ENCODE peak calls at places on chromosomes 12 and 14, in nine cellular contexts. G is activated CD4-positive, alpha-beta T cell treated with anti-CD3 and anti-CD28 coated beads for 36 hours; A is body of pancreas; E is NCI-H1105; S is activated T-cell treated with anti-CD3 and anti-CD28 coated beads, Interleukin-2, amount 50 U/mL, for 72 hours; C is anterior cingulate cortex; H is IMR-90; X is stimulated activated CD4-positive, alpha-beta T cell treated with anti-CD3 and anti-CD28 coated beads, Interleukin-4, amount 100 ng/mL, for 24 hours; Y is NCI-H2081. Z is an unnamed sample.

GRCh38 chr14:92846162-92846897 is 52.2 kb downstream of the GOLGA5 start:
- DNase-seq in G (peak; percentile 48), A (peak; percentile 62), E (no peak), S (peak; percentile 37), C (no peak), H (peak; percentile 82), X (peak; percentile 29), Y (no peak), Z (no peak)

GRCh38 chr12:132390287-132391076 is 61.1 kb upstream of the GALNT9 start:
- DNase-seq in G (no peak), A (no peak), E (no peak), S (no peak), C (no peak), H (no peak), X (no peak), Y (no peak), Z (no peak)

GRCh38 chr14:39884091-39884490 is 451.9 kb upstream of the FBXO33 start:
- DNase-seq in G (no peak), A (no peak), E (no peak), S (no peak), C (no peak), H (no peak), X (no peak), Y (no peak), Z (no peak)

GRCh38 chr14:36173161-36173560 is 3.4 kb downstream of the PTCSC3 start:
- DNase-seq in G (no peak), A (no peak), E (no peak), S (no peak), C (no peak), H (no peak), X (no peak), Y (no peak), Z (no peak)

GRCh38 chr12:19200261-19200660 is 70.7 kb downstream of the PLEKHA5 start:
- DNase-seq in G (no peak), A (no peak), E (no peak), S (no peak), C (no peak), H (peak; percentile 73), X (no peak), Y (no peak), Z (no peak)

GRCh38 chr12:66191547-66192126 is 2.6 kb downstream of the IRAK3 start:
- DNase-seq in G (no peak), A (no peak), E (no peak), S (no peak), C (no peak), H (no peak), X (no peak), Y (peak; percentile 61), Z (peak; percentile 52)

GRCh38 chr12:120276734-120277133 is 11.2 kb upstream of the PXN start:
- DNase-seq in G (no peak), A (no peak), E (no peak), S (no peak), C (no peak), H (peak; percentile 63), X (no peak), Y (no peak), Z (no peak)

GRCh38 chr12:21065845-21066244 is 65.1 kb upstream of the SLCO1B1 start:
- DNase-seq in G (no peak), A (peak; percentile 14), E (no peak), S (no peak), C (no peak), H (no peak), X (no peak), Y (peak; percentile 49), Z (peak; percentile 7)

GRCh38 chr14:95953111-95953724 is 76.6 kb downstream of the TUNAR start:
- DNase-seq in G (no peak), A (no peak), E (no peak), S (no peak), C (no peak), H (no peak), X (no peak), Y (no peak), Z (no peak)

GRCh38 chr12:42915426-42915825 is 325.9 kb upstream of the PRICKLE1 start:
- DNase-seq in G (no peak), A (no peak), E (no peak), S (no peak), C (no peak), H (no peak), X (no peak), Y (no peak), Z (no peak)

GRCh38 chr12:14910090-14910915 is 24.6 kb upstream of the MGP start:
- DNase-seq in G (peak; percentile 73), A (no peak), E (no peak), S (peak; percentile 62), C (no peak), H (peak; percentile 19), X (peak; percentile 44), Y (no peak), Z (no peak)

GRCh38 chr14:55500219-55500701 is 59.8 kb upstream of the TBPL2 start:
- DNase-seq in G (no peak), A (peak; percentile 35), E (no peak), S (no peak), C (no peak), H (no peak), X (no peak), Y (peak; percentile 21), Z (no peak)

GRCh38 chr12:51766067-51766466 is 82.5 kb downstream of the FIGNL2 start:
- DNase-seq in G (no peak), A (no peak), E (no peak), S (no peak), C (no peak), H (no peak), X (no peak), Y (no peak), Z (no peak)

GRCh38 chr12:99745106-99745505 is 97.6 kb downstream of the GARIN6 start:
- DNase-seq in G (no peak), A (no peak), E (no peak), S (no peak), C (no peak), H (no peak), X (no peak), Y (no peak), Z (no peak)

GRCh38 chr12:14207946-14208612 is 157.4 kb upstream of the ATF7IP start:
- DNase-seq in G (no peak), A (peak; percentile 54), E (no peak), S (no peak), C (no peak), H (no peak), X (no peak), Y (no peak), Z (peak; percentile 33)

GRCh38 chr12:68113644-68114043 is 45.9 kb downstream of the IFNG start:
- DNase-seq in G (peak; percentile 72), A (no peak), E (peak; percentile 2), S (peak; percentile 64), C (no peak), H (no peak), X (peak; percentile 51), Y (peak; percentile 15), Z (peak; percentile 18)

GRCh38 chr14:46840971-46841729 is 189.6 kb upstream of the RPL10L start:
- DNase-seq in G (no peak), A (no peak), E (peak; percentile 27), S (no peak), C (no peak), H (no peak), X (no peak), Y (peak; percentile 35), Z (no peak)

GRCh38 chr12:3315201-3315661 is 175.8 kb upstream of the PRMT8 start:
- DNase-seq in G (no peak), A (peak; percentile 91), E (peak; percentile 87), S (no peak), C (no peak), H (peak; percentile 81), X (no peak), Y (peak; percentile 95), Z (no peak)

GRCh38 chr14:28773917-28774691 is 7.5 kb downstream of the FOXG1 start:
- DNase-seq in G (peak; percentile 16), A (peak; percentile 19), E (peak; percentile 55), S (no peak), C (peak; percentile 66), H (peak; percentile 30), X (no peak), Y (peak; percentile 73), Z (peak; percentile 60)

GRCh38 chr12:56644654-56645053 is 1.1 kb downstream of the ATP5F1B start:
- DNase-seq in G (no peak), A (no peak), E (no peak), S (no peak), C (no peak), H (no peak), X (no peak), Y (no peak), Z (no peak)

GRCh38 chr12:85835810-85836715 is at the start of gene RASSF9:
- DNase-seq in G (no peak), A (peak; percentile 82), E (no peak), S (no peak), C (no peak), H (peak; percentile 43), X (no peak), Y (no peak), Z (peak; percentile 34)

GRCh38 chr12:27672654-27673053 is 23.6 kb upstream of the REP15 start:
- DNase-seq in G (no peak), A (no peak), E (no peak), S (no peak), C (no peak), H (no peak), X (no peak), Y (no peak), Z (no peak)

GRCh38 chr12:124405592-124405991 is 110.7 kb downstream of the RFLNA start:
- DNase-seq in G (no peak), A (no peak), E (no peak), S (no peak), C (no peak), H (no peak), X (no peak), Y (no peak), Z (no peak)

GRCh38 chr12:42587564-42588307 is 1.8 kb downstream of the PRICKLE1 start:
- DNase-seq in G (no peak), A (no peak), E (no peak), S (no peak), C (no peak), H (peak; percentile 16), X (no peak), Y (peak; percentile 24), Z (no peak)

GRCh38 chr12:124868252-124868965 is 4.7 kb upstream of the SCARB1 start:
- DNase-seq in G (no peak), A (no peak), E (no peak), S (no peak), C (no peak), H (no peak), X (no peak), Y (no peak), Z (no peak)

GRCh38 chr14:68199465-68200145 is 380.0 kb downstream of the RAD51B start:
- DNase-seq in G (no peak), A (peak; percentile 22), E (no peak), S (no peak), C (no peak), H (no peak), X (no peak), Y (no peak), Z (no peak)

GRCh38 chr12:77010637-77011548 is 54.5 kb downstream of the E2F7 start:
- DNase-seq in G (peak; percentile 85), A (peak; percentile 63), E (peak; percentile 71), S (peak; percentile 70), C (peak; percentile 48), H (peak; percentile 89), X (peak; percentile 74), Y (peak; percentile 87), Z (peak; percentile 59)

GRCh38 chr12:50221228-50222008 is 54.2 kb upstream of the CERS5 start:
- DNase-seq in G (no peak), A (peak; percentile 10), E (no peak), S (no peak), C (no peak), H (peak; percentile 91), X (no peak), Y (peak; percentile 60), Z (peak; percentile 46)

GRCh38 chr12:110042260-110042659 is 6.1 kb downstream of the C12orf76 start:
- DNase-seq in G (no peak), A (peak; percentile 41), E (no peak), S (no peak), C (no peak), H (no peak), X (no peak), Y (no peak), Z (no peak)